ENCODE peak calls at places on chromosomes 12 and 14, in six cellular contexts. F is neural progenitor cell, Q is left ventricle myocardium inferior, I is choroid plexus epithelial cell, D is prostate gland, B is mammary epithelial cell. U is an unnamed sample.

GRCh38 chr14:104361921-104362681 is 217.5 kb upstream of the C14orf180 start:
- DNase-seq in F (no peak), Q (no peak), I (no peak), D (no peak), B (no peak), U (no peak)

GRCh38 chr14:70641548-70642312 is at the start of gene TTC9:
- DNase-seq in F (peak; percentile 78), Q (peak; percentile 30), I (no peak), D (no peak), B (no peak), U (no peak)

GRCh38 chr12:65294863-65295262 is 16.4 kb downstream of the MSRB3 start:
- DNase-seq in F (no peak), Q (no peak), I (peak; percentile 18), D (no peak), B (no peak), U (no peak)

GRCh38 chr12:26691234-26691970 is 141.6 kb downstream of the ITPR2 start:
- DNase-seq in F (peak; percentile 52), Q (no peak), I (peak; percentile 99), D (no peak), B (peak; percentile 98), U (peak; percentile 86)

GRCh38 chr14:94485944-94486841 is 10.2 kb upstream of the SERPINA9 start:
- DNase-seq in F (peak; percentile 88), Q (peak; percentile 27), I (peak; percentile 59), D (peak; percentile 30), B (peak; percentile 70), U (no peak)

GRCh38 chr14:65282909-65283253 is 129.6 kb upstream of the FUT8 start:
- DNase-seq in F (no peak), Q (no peak), I (no peak), D (no peak), B (no peak), U (no peak)

GRCh38 chr14:49997991-49998390 is 105.1 kb downstream of the ARF6 start:
- DNase-seq in F (no peak), Q (no peak), I (no peak), D (no peak), B (no peak), U (no peak)

GRCh38 chr14:66015046-66015780 is 471.0 kb upstream of the CCDC196 start:
- DNase-seq in F (no peak), Q (no peak), I (no peak), D (no peak), B (no peak), U (no peak)

GRCh38 chr14:20714593-20715250 is 26.2 kb downstream of the ANG start:
- DNase-seq in F (no peak), Q (peak; percentile 77), I (peak; percentile 88), D (peak; percentile 82), B (peak; percentile 79), U (no peak)

GRCh38 chr14:65073605-65074201 is 28.6 kb downstream of the MAX start:
- DNase-seq in F (no peak), Q (no peak), I (no peak), D (no peak), B (no peak), U (no peak)

GRCh38 chr12:104672096-104672445 is 215.3 kb downstream of the CHST11 start:
- DNase-seq in F (no peak), Q (no peak), I (no peak), D (no peak), B (no peak), U (no peak)

DNA sequence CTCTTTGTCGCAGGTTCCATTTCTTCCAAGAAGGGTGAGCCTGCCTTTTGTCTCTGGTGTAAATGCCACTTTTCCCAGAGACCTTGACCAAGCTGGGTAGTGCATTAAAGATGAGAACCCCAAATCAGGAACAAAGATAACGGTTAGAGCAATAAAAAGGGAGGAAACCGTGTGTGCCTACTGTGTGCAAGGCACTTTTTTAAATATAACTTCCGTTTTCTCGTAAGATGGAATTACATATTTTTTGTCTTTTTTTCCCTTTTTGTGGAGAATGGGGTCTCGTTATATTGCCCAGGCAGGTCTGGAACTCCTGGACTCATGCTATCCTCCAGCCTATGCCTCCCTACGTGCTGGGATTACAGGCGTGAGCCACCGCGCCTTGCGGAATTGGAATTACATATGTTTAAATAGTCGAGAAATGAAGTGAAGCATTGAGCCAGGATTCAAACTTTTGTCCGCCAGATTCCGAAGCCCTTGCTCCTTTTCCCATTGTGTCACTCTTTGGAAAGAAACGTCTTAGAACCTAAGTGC is 506 bp upstream of the NABP2 start:
- DNase-seq in F (no peak), Q (no peak), I (no peak), D (no peak), B (no peak), U (no peak)
- H3K4me3 ChIP-seq in F (peak overlapping the region; percentile 78), Q (peak overlapping the region; percentile 81), I (peak overlapping the region; percentile 34), D (peak overlapping the region; percentile 47), B (peak overlapping the region; percentile 26), U (peak overlapping the region; percentile 25)

DNA sequence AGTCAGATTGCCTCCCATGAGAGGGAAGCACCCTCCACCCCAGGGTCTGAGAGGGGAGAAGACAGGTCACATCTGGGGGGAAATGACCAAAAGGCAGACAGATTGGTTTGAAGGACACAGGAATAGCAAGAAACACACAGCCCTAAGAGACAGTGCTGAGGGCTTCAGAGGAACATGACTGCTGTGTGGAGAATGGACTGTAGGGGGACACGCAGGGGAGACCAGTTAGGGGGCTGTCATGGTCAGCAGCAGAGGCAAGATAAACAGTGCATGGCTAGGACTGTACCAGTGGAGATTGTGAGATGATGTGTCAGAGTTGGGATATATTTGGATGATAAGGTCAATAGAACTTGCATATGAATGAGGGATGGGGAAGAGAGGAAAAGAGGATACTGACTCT is 19.7 kb downstream of the SMUG1 start:
- DNase-seq in F (no peak), Q (no peak), I (no peak), D (no peak), B (no peak), U (no peak)
- TF ChIP-seq CTCF in F (peak; percentile 42), Q (no peak), I (no peak), D (no peak), B (no peak), U (peak; percentile 13)

GRCh38 chr12:124713041-124713435 is 145.6 kb upstream of the NCOR2 start:
- DNase-seq in F (no peak), Q (peak; percentile 64), I (no peak), D (no peak), B (no peak), U (no peak)
- H3K4me3 ChIP-seq in F (no peak overlapping the region), Q (peak overlapping the region; percentile 50), I (no peak overlapping the region), D (no peak overlapping the region), B (no peak overlapping the region), U (no peak overlapping the region)

DNA sequence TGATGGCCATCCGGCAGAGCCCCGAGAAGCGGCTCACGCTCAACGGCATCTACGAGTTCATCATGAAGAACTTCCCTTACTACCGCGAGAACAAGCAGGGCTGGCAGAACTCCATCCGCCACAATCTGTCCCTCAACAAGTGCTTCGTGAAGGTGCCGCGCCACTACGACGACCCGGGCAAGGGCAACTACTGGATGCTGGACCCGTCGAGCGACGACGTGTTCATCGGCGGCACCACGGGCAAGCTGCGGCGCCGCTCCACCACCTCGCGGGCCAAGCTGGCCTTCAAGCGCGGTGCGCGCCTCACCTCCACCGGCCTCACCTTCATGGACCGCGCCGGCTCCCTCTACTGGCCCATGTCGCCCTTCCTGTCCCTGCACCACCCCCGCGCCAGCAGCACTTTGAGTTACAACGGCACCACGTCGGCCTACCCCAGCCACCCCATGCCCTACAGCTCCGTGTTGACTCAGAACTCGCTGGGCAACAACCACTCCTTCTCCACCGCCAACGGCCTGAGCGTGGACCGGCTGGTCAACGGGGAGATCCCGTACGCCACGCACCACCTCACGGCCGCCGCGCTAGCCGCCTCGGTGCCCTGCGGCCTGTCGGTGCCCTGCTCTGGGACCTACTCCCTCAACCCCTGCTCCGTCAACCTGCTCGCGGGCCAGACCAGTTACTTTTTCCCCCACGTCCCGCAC is 1.4 kb downstream of the FOXG1 start:
- DNase-seq in F (peak; percentile 78), Q (no peak), I (no peak), D (no peak), B (no peak), U (no peak)
- TF ChIP-seq CTCF in F (peak; percentile 50), Q (no peak), I (no peak), D (no peak), B (no peak), U (no peak)

GRCh38 chr14:24130717-24131548 is 474 bp downstream of the FITM1 start:
- DNase-seq in F (no peak), Q (peak; percentile 76), I (no peak), D (no peak), B (no peak), U (no peak)
- H3K4me3 ChIP-seq in F (no peak overlapping the region), Q (peak overlapping the region; percentile 59), I (no peak overlapping the region), D (no peak overlapping the region), B (no peak overlapping the region), U (no peak overlapping the region)

DNA sequence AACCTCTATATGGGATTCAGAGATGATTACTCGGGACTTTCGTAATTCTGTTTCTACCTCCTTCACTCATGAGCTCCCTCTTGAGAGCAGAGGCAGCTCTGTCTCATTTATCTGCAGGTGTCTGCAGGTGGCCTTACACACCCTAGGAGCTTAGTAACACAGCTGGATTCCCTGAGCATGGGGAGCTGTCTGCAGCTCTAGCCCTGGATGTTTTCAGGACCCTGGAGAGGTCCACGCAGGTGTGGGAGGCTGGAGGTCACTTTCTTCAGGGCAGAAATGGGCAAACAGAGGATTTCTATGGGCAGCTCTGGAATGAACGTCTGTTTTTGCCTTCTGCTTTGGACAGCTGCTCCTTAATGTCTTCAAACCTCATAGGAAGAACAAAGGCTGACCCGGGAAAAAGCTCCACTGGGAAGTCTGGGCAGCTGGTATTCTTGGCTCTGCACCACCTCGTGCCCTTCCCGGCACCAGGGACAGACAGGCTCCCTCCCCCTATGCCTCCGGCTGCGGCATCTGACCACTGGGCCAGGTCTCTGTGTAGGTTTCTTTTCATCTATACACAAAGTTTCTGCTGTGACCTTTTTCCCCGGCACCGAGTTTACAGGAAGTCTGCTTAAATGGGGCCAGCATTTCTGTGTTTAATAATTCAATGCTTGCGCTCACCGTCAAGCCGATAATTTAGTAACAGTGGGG is 320.3 kb upstream of the SFSWAP start:
- DNase-seq in F (peak; percentile 79), Q (no peak), I (no peak), D (no peak), B (no peak), U (no peak)
- TF ChIP-seq CTCF in F (peak; percentile 6), Q (no peak), I (no peak), D (no peak), B (no peak), U (no peak)

GRCh38 chr12:2248087-2248900 is 195.5 kb downstream of the CACNA1C start:
- DNase-seq in F (no peak), Q (no peak), I (peak; percentile 61), D (no peak), B (no peak), U (peak; percentile 59)
- H3K4me3 ChIP-seq in F (no peak overlapping the region), Q (no peak overlapping the region), I (no peak overlapping the region), D (no peak overlapping the region), B (no peak overlapping the region), U (no peak overlapping the region)

U was measured in AG04449.